ENCODE peak calls at places on chromosomes 4 and X, in five cellular contexts. L, T, J, U and V are unnamed samples.

GRCh38 chr4:157045507-157046127 is 30.3 kb upstream of the GLRB start:
- DNase-seq in U (peak), T (peak), L (no peak), J (peak), V (peak)

GRCh38 chr4:83067058-83067639 is 32.2 kb downstream of the COPS4 start:
- DNase-seq in L (no peak), T (peak), J (no peak), U (no peak), V (no peak)

GRCh38 chrX:138128025-138128671 is 562.2 kb downstream of the ZIC3 start:
- DNase-seq in L (no peak), T (peak), U (peak), J (no peak), V (no peak)

GRCh38 chr4:124135409-124135813 is 577.1 kb downstream of the ANKRD50 start:
- DNase-seq in L (no peak), U (no peak), J (no peak), T (peak), V (no peak)

GRCh38 chrX:49060914-49061313 is 2.1 kb downstream of the CCDC120 start:
- DNase-seq in U (no peak), T (no peak), J (no peak), L (no peak), V (no peak)

GRCh38 chr4:7343353-7343655 is 91.4 kb downstream of the PSAPL1 start:
- DNase-seq in J (no peak), L (no peak), T (no peak), U (no peak), V (no peak)

GRCh38 chr4:7675612-7676320 is 241.0 kb upstream of the PSAPL1 start:
- DNase-seq in U (no peak), T (no peak), L (no peak), J (no peak), V (no peak)

GRCh38 chr4:155539746-155540145 is 126.9 kb upstream of the GUCY1A1 start:
- DNase-seq in L (no peak), T (no peak), J (no peak), U (no peak), V (no peak)

GRCh38 chr4:14883166-14883565 is 119.1 kb upstream of the CPEB2 start:
- DNase-seq in L (no peak), U (no peak), T (no peak), J (no peak), V (no peak)

GRCh38 chr4:163693776-163694175 is 199.3 kb downstream of the TMA16 start:
- DNase-seq in L (no peak), T (peak), J (no peak), U (no peak), V (no peak)

GRCh38 chr4:75007891-75008290 is 75.0 kb downstream of the PARM1 start:
- DNase-seq in T (no peak), U (no peak), J (no peak), L (no peak), V (no peak)

GRCh38 chrX:153519569-153520285 is 2.3 kb downstream of the ATP2B3 start:
- DNase-seq in J (no peak), L (no peak), U (no peak), T (peak), V (no peak)

GRCh38 chr4:3489451-3489962 is 26.4 kb downstream of the DOK7 start:
- DNase-seq in T (peak), L (no peak), U (no peak), J (no peak), V (no peak)

GRCh38 chrX:12981880-12982279 is 7.0 kb downstream of the TMSB4X start:
- DNase-seq in U (peak), J (no peak), L (no peak), T (no peak), V (no peak)

GRCh38 chr4:2080429-2081300 is 21.5 kb downstream of the NAT8L start:
- DNase-seq in U (no peak), L (no peak), J (no peak), T (no peak), V (no peak)

GRCh38 chrX:78429172-78429571 is 101.8 kb upstream of the CYSLTR1 start:
- DNase-seq in U (no peak), T (no peak), L (no peak), J (no peak), V (no peak)

GRCh38 chr4:145694929-145695328 is 15.0 kb downstream of the C4orf51 start:
- DNase-seq in J (no peak), T (no peak), L (no peak), U (no peak), V (no peak)

GRCh38 chr4:147732516-147733193 is 767 bp downstream of the ARHGAP10 start:
- DNase-seq in L (no peak), T (no peak), U (no peak), J (peak), V (no peak)

GRCh38 chr4:180999217-180999616 is 1244.0 kb upstream of the TENM3 start:
- DNase-seq in L (no peak), U (no peak), J (no peak), T (no peak), V (no peak)

GRCh38 chrX:153662266-153662665 is 11.3 kb downstream of the PNCK start:
- DNase-seq in U (no peak), L (peak), T (peak), J (peak), V (no peak)

GRCh38 chr4:48275247-48275646 is 5.6 kb upstream of the TEC start:
- DNase-seq in L (no peak), T (peak), J (no peak), U (peak), V (no peak)

GRCh38 chrX:103440621-103441020 is 64.3 kb downstream of the BEX3 start:
- DNase-seq in U (no peak), L (no peak), T (no peak), J (no peak), V (no peak)

GRCh38 chrX:40209951-40210617 is 112.3 kb upstream of the BCOR start:
- DNase-seq in T (peak), J (no peak), L (no peak), U (no peak), V (no peak)

GRCh38 chr4:136088231-136088630 is 1444.1 kb downstream of the PCDH18 start:
- DNase-seq in U (no peak), J (no peak), L (no peak), T (no peak), V (no peak)

GRCh38 chr4:3388461-3389185 is 53.1 kb upstream of the HGFAC start:
- DNase-seq in T (peak), U (peak), L (no peak), J (no peak), V (no peak)

GRCh38 chrX:38923451-38923969 is 122.3 kb downstream of the MID1IP1 start:
- DNase-seq in T (no peak), J (peak), U (no peak), L (no peak), V (no peak)

GRCh38 chrX:120316587-120317283 is 5.5 kb upstream of the TMEM255A start:
- DNase-seq in J (no peak), T (peak), L (no peak), U (no peak), V (no peak)

GRCh38 chr4:73721419-73721818 is 18.9 kb upstream of the CXCL8 start:
- DNase-seq in U (no peak), L (no peak), T (no peak), J (no peak), V (no peak)

GRCh38 chrX:56947695-56948094 is 47.6 kb downstream of the SPIN3 start:
- DNase-seq in T (no peak), J (no peak), L (no peak), U (no peak), V (no peak)

GRCh38 chr4:56234098-56234497 is 153.2 kb downstream of the AASDH start:
- DNase-seq in U (no peak), T (no peak), J (no peak), L (no peak), V (no peak)

GRCh38 chr4:6633091-6633906 is 7.2 kb upstream of the MRFAP1 start:
- DNase-seq in L (no peak), U (no peak), J (peak), T (no peak), V (no peak)

GRCh38 chrX:71140440-71140839 is 4.2 kb upstream of the NLGN3 start:
- DNase-seq in T (no peak), J (no peak), U (no peak), L (no peak), V (no peak)

GRCh38 chrX:135477576-135477975 is 42.9 kb upstream of the INTS6L start:
- DNase-seq in L (no peak), T (peak), U (peak), J (peak), V (peak)